ENCODE peak calls at places on chromosomes 12 and 14, in nine cellular contexts. U is CD8-positive, alpha-beta memory T cell; T is effector memory CD4-positive, alpha-beta T cell; B is fibroblast of lung; V is smooth muscle cell of the brain vasculature; N is OCI-LY7; S is stimulated activated CD4-positive, alpha-beta T cell treated with anti-CD3 and anti-CD28 coated beads, Interleukin-15, amount 100 ng/mL, for 24 hours; C is T-helper 17 cell; P is nephron progenitor cell. E is an unnamed sample.

GRCh38 chr12:75389061-75389460 is 1.8 kb upstream of the GLIPR1L2 start:
- DNase-seq in P (no peak), V (no peak), T (no peak), S (no peak), C (no peak), B (no peak), U (no peak), N (no peak), E (no peak)

GRCh38 chr12:109833307-109834189 is at the start of gene TRPV4:
- DNase-seq in T (no peak), P (peak; percentile 79), C (no peak), N (no peak), U (no peak), V (no peak), S (no peak), B (peak; percentile 17), E (no peak)

GRCh38 chr14:95515523-95516517 is 630 bp downstream of the SYNE3 start:
- DNase-seq in C (peak; percentile 81), S (peak; percentile 92), T (peak; percentile 77), U (peak; percentile 80), V (no peak), N (peak; percentile 88), B (no peak), P (peak; percentile 73), E (peak; percentile 93)

GRCh38 chr12:110256780-110257431 is 24.1 kb upstream of the ATP2A2 start:
- DNase-seq in B (no peak), U (no peak), N (no peak), S (no peak), T (no peak), V (no peak), P (no peak), C (no peak), E (no peak)

GRCh38 chr12:18864900-18865561 is 127.1 kb downstream of the CAPZA3 start:
- DNase-seq in V (no peak), T (no peak), P (no peak), B (peak; percentile 64), N (no peak), S (no peak), U (no peak), C (no peak), E (no peak)

GRCh38 chr12:52164624-52165023 is 27.2 kb downstream of the KRT80 start:
- DNase-seq in V (no peak), S (no peak), C (no peak), T (no peak), B (no peak), P (no peak), U (no peak), N (no peak), E (no peak)

GRCh38 chr12:11580125-11580751 is 69.2 kb upstream of the ETV6 start:
- DNase-seq in P (no peak), B (peak; percentile 84), N (peak; percentile 37), U (no peak), S (no peak), T (no peak), C (no peak), V (peak; percentile 69), E (peak; percentile 26)

GRCh38 chr12:51721281-51721940 is 127.1 kb downstream of the FIGNL2 start:
- DNase-seq in N (no peak), P (peak; percentile 64), U (peak; percentile 3), C (peak; percentile 10), T (no peak), V (no peak), B (peak; percentile 40), S (peak; percentile 72), E (no peak)

GRCh38 chr12:14190694-14191093 is 174.8 kb upstream of the ATF7IP start:
- DNase-seq in N (no peak), B (no peak), P (no peak), V (no peak), U (no peak), C (no peak), S (no peak), T (no peak), E (peak; percentile 44)

GRCh38 chr14:27553820-27554219 is 956.0 kb upstream of the NOVA1 start:
- DNase-seq in N (no peak), T (no peak), U (no peak), B (peak; percentile 0), S (no peak), C (no peak), P (no peak), V (no peak), E (peak; percentile 2)

GRCh38 chr12:83473408-83474095 is 786.8 kb downstream of the TMTC2 start:
- DNase-seq in P (no peak), T (no peak), B (peak; percentile 5), U (no peak), S (no peak), C (no peak), N (no peak), V (no peak), E (no peak)

GRCh38 chr14:21219561-21220111 is 49.6 kb downstream of the HNRNPC start:
- DNase-seq in C (no peak), N (no peak), P (no peak), T (no peak), B (no peak), V (no peak), U (no peak), S (no peak), E (no peak)

GRCh38 chr12:96850676-96851075 is 56.4 kb upstream of the NEDD1 start:
- DNase-seq in T (no peak), B (no peak), V (no peak), N (no peak), U (no peak), S (no peak), P (no peak), C (no peak), E (no peak)

GRCh38 chr12:59973515-59973914 is 377.7 kb downstream of the SLC16A7 start:
- DNase-seq in B (peak; percentile 62), S (no peak), C (no peak), T (no peak), U (no peak), P (no peak), V (no peak), N (no peak), E (no peak)

GRCh38 chr14:92897922-92898599 is 24.9 kb upstream of the CHGA start:
- DNase-seq in T (no peak), V (no peak), B (no peak), U (no peak), S (peak; percentile 67), P (no peak), N (no peak), C (no peak), E (no peak)

GRCh38 chr14:72451081-72451972 is 442.6 kb downstream of the DPF3 start:
- DNase-seq in U (peak; percentile 39), V (no peak), S (peak; percentile 57), P (peak; percentile 22), B (peak; percentile 9), C (peak; percentile 34), N (no peak), T (peak; percentile 34), E (no peak)

GRCh38 chr14:96275182-96276112 is 19.4 kb downstream of the BDKRB1 start:
- DNase-seq in C (peak; percentile 49), U (peak; percentile 22), B (peak; percentile 84), T (peak; percentile 53), P (peak; percentile 90), S (peak; percentile 81), N (peak; percentile 61), V (peak; percentile 57), E (peak; percentile 73)

GRCh38 chr12:89370411-89370810 is 18.1 kb upstream of the DUSP6 start:
- DNase-seq in S (no peak), C (no peak), N (no peak), P (no peak), V (no peak), B (no peak), T (no peak), U (no peak), E (no peak)

GRCh38 chr14:91366749-91367148 is 50.9 kb downstream of the CCDC88C start:
- DNase-seq in P (no peak), V (no peak), T (no peak), U (no peak), C (no peak), B (no peak), S (no peak), N (no peak), E (no peak)

GRCh38 chr14:21039585-21040369 is 2.4 kb upstream of the RNASE7 start:
- DNase-seq in U (no peak), V (no peak), C (no peak), S (no peak), N (peak; percentile 47), B (peak; percentile 75), T (no peak), P (peak; percentile 30), E (peak; percentile 64)

GRCh38 chr14:75548544-75548943 is 26.3 kb downstream of the BATF start:
- DNase-seq in P (no peak), U (no peak), T (no peak), V (no peak), S (no peak), N (no peak), C (no peak), B (peak; percentile 85), E (no peak)

GRCh38 chr14:68789798-68790655 is 2.8 kb downstream of the ZFP36L1 start:
- DNase-seq in V (no peak), P (no peak), N (no peak), S (peak; percentile 41), U (peak; percentile 11), B (peak; percentile 39), T (no peak), C (no peak), E (no peak)

GRCh38 chr12:66516133-66516532 is 162.7 kb downstream of the GRIP1 start:
- DNase-seq in P (no peak), V (no peak), T (no peak), C (no peak), U (no peak), S (no peak), B (no peak), N (no peak), E (no peak)

GRCh38 chr14:56002316-56002715 is 115.9 kb upstream of the PELI2 start:
- DNase-seq in T (no peak), B (no peak), N (no peak), U (no peak), C (no peak), P (no peak), S (no peak), V (no peak), E (no peak)

GRCh38 chr12:101671157-101671791 is 26.2 kb upstream of the CHPT1 start:
- DNase-seq in S (peak; percentile 21), V (no peak), T (no peak), C (no peak), N (peak; percentile 79), B (no peak), U (no peak), P (no peak), E (peak; percentile 60)

GRCh38 chr14:61321385-61322010 is at the start of gene PRKCH:
- DNase-seq in S (peak; percentile 90), U (peak; percentile 80), B (peak; percentile 28), P (peak; percentile 73), V (peak; percentile 18), C (peak; percentile 74), N (no peak), T (peak; percentile 80), E (no peak)

GRCh38 chr14:100782516-100783320 is 43.2 kb upstream of the MEG3 start:
- DNase-seq in T (no peak), V (no peak), P (no peak), S (no peak), C (no peak), B (no peak), N (no peak), U (no peak), E (no peak)

GRCh38 chr14:31339743-31340142 is 80.6 kb downstream of the HEATR5A start:
- DNase-seq in N (no peak), P (no peak), T (no peak), U (no peak), B (no peak), V (no peak), C (no peak), S (no peak), E (no peak)

GRCh38 chr12:43283206-43283605 is 268.8 kb downstream of the ADAMTS20 start:
- DNase-seq in T (no peak), V (no peak), N (no peak), S (no peak), U (no peak), C (no peak), B (no peak), P (no peak), E (no peak)

GRCh38 chr12:132278421-132279183 is 50.8 kb downstream of the GALNT9 start:
- DNase-seq in B (no peak), U (no peak), V (no peak), C (no peak), N (no peak), T (no peak), S (no peak), P (no peak), E (no peak)

GRCh38 chr12:7609480-7609879 is 56.2 kb downstream of the APOBEC1 start:
- DNase-seq in U (no peak), C (no peak), P (no peak), V (peak; percentile 10), N (no peak), T (no peak), B (peak; percentile 11), S (no peak), E (no peak)